ENCODE peak calls at places on chromosomes 12 and 14, in nine cellular contexts. One of them, this sample, is unnamed.

GRCh38 chr12:26651566-26652188 is 181.3 kb downstream of the ITPR2 start:
- DNase-seq in iris pigment epithelial cell: peak; percentile 81
- DNase-seq in activated T-helper 1 cell treated with anti-CD3 and anti-CD28 coated beads, Interleukin-2, amount 50 U/mL, for 16 hours: no peak
- DNase-seq in adrenal gland: peak; percentile 39
- DNase-seq in NCI-H460: peak; percentile 55
- DNase-seq in ACHN: peak; percentile 90
- DNase-seq in stimulated activated CD4-positive, alpha-beta T cell treated with anti-CD3 and anti-CD28 coated beads, Interleukin-4, amount 100 ng/mL, for 1 hour: no peak
- DNase-seq in posterior cingulate gyrus: no peak
- DNase-seq in Kasumi-1: peak; percentile 65
- DNase-seq in this sample: peak; percentile 54

GRCh38 chr12:27751386-27752047 is 28.5 kb upstream of the KLHL42 start:
- DNase-seq in iris pigment epithelial cell: peak; percentile 31
- DNase-seq in activated T-helper 1 cell treated with anti-CD3 and anti-CD28 coated beads, Interleukin-2, amount 50 U/mL, for 16 hours: no peak
- DNase-seq in adrenal gland: no peak
- DNase-seq in NCI-H460: no peak
- DNase-seq in ACHN: no peak
- DNase-seq in stimulated activated CD4-positive, alpha-beta T cell treated with anti-CD3 and anti-CD28 coated beads, Interleukin-4, amount 100 ng/mL, for 1 hour: no peak
- DNase-seq in posterior cingulate gyrus: no peak
- DNase-seq in Kasumi-1: no peak
- DNase-seq in this sample: peak; percentile 72

GRCh38 chr14:50659327-50659974 is 8.7 kb downstream of the SAV1 start:
- DNase-seq in iris pigment epithelial cell: no peak
- DNase-seq in activated T-helper 1 cell treated with anti-CD3 and anti-CD28 coated beads, Interleukin-2, amount 50 U/mL, for 16 hours: no peak
- DNase-seq in adrenal gland: peak; percentile 27
- DNase-seq in NCI-H460: no peak
- DNase-seq in ACHN: no peak
- DNase-seq in stimulated activated CD4-positive, alpha-beta T cell treated with anti-CD3 and anti-CD28 coated beads, Interleukin-4, amount 100 ng/mL, for 1 hour: no peak
- DNase-seq in posterior cingulate gyrus: no peak
- DNase-seq in Kasumi-1: no peak
- DNase-seq in this sample: no peak

GRCh38 chr14:71321556-71322315 is 414.5 kb downstream of the PCNX1 start:
- DNase-seq in iris pigment epithelial cell: peak; percentile 74
- DNase-seq in activated T-helper 1 cell treated with anti-CD3 and anti-CD28 coated beads, Interleukin-2, amount 50 U/mL, for 16 hours: no peak
- DNase-seq in adrenal gland: peak; percentile 22
- DNase-seq in NCI-H460: no peak
- DNase-seq in ACHN: peak; percentile 38
- DNase-seq in stimulated activated CD4-positive, alpha-beta T cell treated with anti-CD3 and anti-CD28 coated beads, Interleukin-4, amount 100 ng/mL, for 1 hour: no peak
- DNase-seq in posterior cingulate gyrus: no peak
- DNase-seq in Kasumi-1: no peak
- DNase-seq in this sample: peak; percentile 13

GRCh38 chr12:53538209-53538689 is 31.0 kb upstream of the NPFF start:
- DNase-seq in iris pigment epithelial cell: peak; percentile 83
- DNase-seq in activated T-helper 1 cell treated with anti-CD3 and anti-CD28 coated beads, Interleukin-2, amount 50 U/mL, for 16 hours: no peak
- DNase-seq in adrenal gland: peak; percentile 69
- DNase-seq in NCI-H460: no peak
- DNase-seq in ACHN: no peak
- DNase-seq in stimulated activated CD4-positive, alpha-beta T cell treated with anti-CD3 and anti-CD28 coated beads, Interleukin-4, amount 100 ng/mL, for 1 hour: no peak
- DNase-seq in posterior cingulate gyrus: no peak
- DNase-seq in Kasumi-1: no peak
- DNase-seq in this sample: peak; percentile 42

GRCh38 chr14:61847861-61848260 is 85.6 kb downstream of the SNAPC1 start:
- DNase-seq in iris pigment epithelial cell: no peak
- DNase-seq in activated T-helper 1 cell treated with anti-CD3 and anti-CD28 coated beads, Interleukin-2, amount 50 U/mL, for 16 hours: no peak
- DNase-seq in adrenal gland: no peak
- DNase-seq in NCI-H460: no peak
- DNase-seq in ACHN: no peak
- DNase-seq in stimulated activated CD4-positive, alpha-beta T cell treated with anti-CD3 and anti-CD28 coated beads, Interleukin-4, amount 100 ng/mL, for 1 hour: no peak
- DNase-seq in posterior cingulate gyrus: no peak
- DNase-seq in Kasumi-1: no peak
- DNase-seq in this sample: no peak

GRCh38 chr12:34606749-34607519 is 584.6 kb downstream of the ALG10 start:
- DNase-seq in iris pigment epithelial cell: no peak
- DNase-seq in activated T-helper 1 cell treated with anti-CD3 and anti-CD28 coated beads, Interleukin-2, amount 50 U/mL, for 16 hours: no peak
- DNase-seq in adrenal gland: no peak
- DNase-seq in NCI-H460: no peak
- DNase-seq in ACHN: no peak
- DNase-seq in stimulated activated CD4-positive, alpha-beta T cell treated with anti-CD3 and anti-CD28 coated beads, Interleukin-4, amount 100 ng/mL, for 1 hour: no peak
- DNase-seq in posterior cingulate gyrus: peak; percentile 15
- DNase-seq in Kasumi-1: no peak
- DNase-seq in this sample: no peak

GRCh38 chr14:105847400-105847799 is 321.0 kb downstream of the TMEM121 start:
- DNase-seq in iris pigment epithelial cell: no peak
- DNase-seq in activated T-helper 1 cell treated with anti-CD3 and anti-CD28 coated beads, Interleukin-2, amount 50 U/mL, for 16 hours: no peak
- DNase-seq in adrenal gland: no peak
- DNase-seq in NCI-H460: no peak
- DNase-seq in ACHN: no peak
- DNase-seq in stimulated activated CD4-positive, alpha-beta T cell treated with anti-CD3 and anti-CD28 coated beads, Interleukin-4, amount 100 ng/mL, for 1 hour: no peak
- DNase-seq in posterior cingulate gyrus: no peak
- DNase-seq in Kasumi-1: no peak
- DNase-seq in this sample: no peak

GRCh38 chr12:109771746-109772621 is 58.4 kb downstream of the FAM222A start:
- DNase-seq in iris pigment epithelial cell: no peak
- DNase-seq in activated T-helper 1 cell treated with anti-CD3 and anti-CD28 coated beads, Interleukin-2, amount 50 U/mL, for 16 hours: no peak
- DNase-seq in adrenal gland: peak; percentile 19
- DNase-seq in NCI-H460: no peak
- DNase-seq in ACHN: no peak
- DNase-seq in stimulated activated CD4-positive, alpha-beta T cell treated with anti-CD3 and anti-CD28 coated beads, Interleukin-4, amount 100 ng/mL, for 1 hour: no peak
- DNase-seq in posterior cingulate gyrus: no peak
- DNase-seq in Kasumi-1: no peak
- DNase-seq in this sample: no peak

GRCh38 chr12:92295523-92295922 is 149.9 kb upstream of the BTG1 start:
- DNase-seq in iris pigment epithelial cell: peak; percentile 46
- DNase-seq in activated T-helper 1 cell treated with anti-CD3 and anti-CD28 coated beads, Interleukin-2, amount 50 U/mL, for 16 hours: no peak
- DNase-seq in adrenal gland: no peak
- DNase-seq in NCI-H460: no peak
- DNase-seq in ACHN: no peak
- DNase-seq in stimulated activated CD4-positive, alpha-beta T cell treated with anti-CD3 and anti-CD28 coated beads, Interleukin-4, amount 100 ng/mL, for 1 hour: no peak
- DNase-seq in posterior cingulate gyrus: no peak
- DNase-seq in Kasumi-1: no peak
- DNase-seq in this sample: no peak

GRCh38 chr12:76554411-76555225 is 5.0 kb downstream of the OSBPL8 start:
- DNase-seq in iris pigment epithelial cell: no peak
- DNase-seq in activated T-helper 1 cell treated with anti-CD3 and anti-CD28 coated beads, Interleukin-2, amount 50 U/mL, for 16 hours: no peak
- DNase-seq in adrenal gland: no peak
- DNase-seq in NCI-H460: no peak
- DNase-seq in ACHN: no peak
- DNase-seq in stimulated activated CD4-positive, alpha-beta T cell treated with anti-CD3 and anti-CD28 coated beads, Interleukin-4, amount 100 ng/mL, for 1 hour: no peak
- DNase-seq in posterior cingulate gyrus: no peak
- DNase-seq in Kasumi-1: peak; percentile 47
- DNase-seq in this sample: no peak

GRCh38 chr12:44694027-44694426 is 182.1 kb downstream of the NELL2 start:
- DNase-seq in iris pigment epithelial cell: no peak
- DNase-seq in activated T-helper 1 cell treated with anti-CD3 and anti-CD28 coated beads, Interleukin-2, amount 50 U/mL, for 16 hours: no peak
- DNase-seq in adrenal gland: no peak
- DNase-seq in NCI-H460: no peak
- DNase-seq in ACHN: no peak
- DNase-seq in stimulated activated CD4-positive, alpha-beta T cell treated with anti-CD3 and anti-CD28 coated beads, Interleukin-4, amount 100 ng/mL, for 1 hour: no peak
- DNase-seq in posterior cingulate gyrus: no peak
- DNase-seq in Kasumi-1: no peak
- DNase-seq in this sample: no peak

GRCh38 chr12:94134226-94134795 is 14.1 kb upstream of the PLXNC1 start:
- DNase-seq in iris pigment epithelial cell: peak; percentile 70
- DNase-seq in activated T-helper 1 cell treated with anti-CD3 and anti-CD28 coated beads, Interleukin-2, amount 50 U/mL, for 16 hours: no peak
- DNase-seq in adrenal gland: no peak
- DNase-seq in NCI-H460: peak; percentile 62
- DNase-seq in ACHN: peak; percentile 76
- DNase-seq in stimulated activated CD4-positive, alpha-beta T cell treated with anti-CD3 and anti-CD28 coated beads, Interleukin-4, amount 100 ng/mL, for 1 hour: no peak
- DNase-seq in posterior cingulate gyrus: no peak
- DNase-seq in Kasumi-1: peak; percentile 76
- DNase-seq in this sample: no peak

This sample was measured in mucosa of gallbladder.